ENCODE peak calls at places on chromosomes 16 and 17, in eight cellular contexts. A is endothelial cell of umbilical vein, W is fibroblast of lung, Z is HepG2, S is neural progenitor cell, F is adipocyte, N is IMR-90, C is neuronal stem cell. T is an unnamed sample.

GRCh38 chr17:55659661-55660060 is 63.0 kb downstream of the TMEM100 start:
- DNase-seq in A (no peak), W (no peak), Z (no peak), S (no peak), F (no peak), N (no peak), C (no peak), T (no peak)

GRCh38 chr16:11076259-11077018 is 132.1 kb downstream of the CLEC16A start:
- DNase-seq in A (no peak), W (no peak), Z (no peak), S (peak), F (no peak), N (peak), C (no peak), T (no peak)

GRCh38 chr16:81599034-81599744 is 154.6 kb downstream of the CMIP start:
- DNase-seq in A (no peak), W (no peak), Z (peak), S (no peak), F (no peak), N (no peak), C (no peak), T (no peak)

GRCh38 chr16:77877712-77878111 is 89.3 kb downstream of the VAT1L start:
- DNase-seq in A (peak), W (peak), Z (peak), S (no peak), F (no peak), N (peak), C (no peak), T (no peak)

GRCh38 chr17:36818134-36818825 is 119.0 kb upstream of the LHX1 start:
- DNase-seq in A (no peak), W (no peak), Z (no peak), S (peak), F (no peak), N (no peak), C (no peak), T (no peak)

GRCh38 chr17:50841277-50841948 is 6.0 kb downstream of the WFIKKN2 start:
- DNase-seq in A (no peak), W (no peak), Z (no peak), S (no peak), F (no peak), N (no peak), C (no peak), T (no peak)

GRCh38 chr17:39634384-39634871 is 2.5 kb upstream of the STARD3 start:
- DNase-seq in A (peak), W (peak), Z (no peak), S (peak), F (peak), N (peak), C (no peak), T (peak)

GRCh38 chr16:89289428-89290395 is 72.2 kb downstream of the ZNF778 start:
- DNase-seq in A (peak), W (peak), Z (peak), S (peak), F (peak), N (peak), C (peak), T (peak)

GRCh38 chr17:11319894-11320293 is 78.9 kb downstream of the SHISA6 start:
- DNase-seq in A (no peak), W (no peak), Z (no peak), S (no peak), F (no peak), N (no peak), C (no peak), T (no peak)

GRCh38 chr17:38800237-38800760 is 943 bp upstream of the PIP4K2B start:
- DNase-seq in A (no peak), W (peak), Z (no peak), S (peak), F (peak), N (no peak), C (no peak), T (no peak)

GRCh38 chr17:66691644-66692500 is 143.0 kb upstream of the CACNG5 start:
- DNase-seq in A (peak), W (peak), Z (no peak), S (no peak), F (peak), N (peak), C (no peak), T (no peak)

GRCh38 chr16:12570046-12570618 is 233.6 kb downstream of the CPPED1 start:
- DNase-seq in A (no peak), W (no peak), Z (peak), S (no peak), F (no peak), N (no peak), C (no peak), T (no peak)

GRCh38 chr16:79110953-79111352 is 489.6 kb downstream of the MAF start:
- DNase-seq in A (no peak), W (no peak), Z (no peak), S (no peak), F (no peak), N (no peak), C (no peak), T (no peak)

GRCh38 chr16:873889-874288 is 73.4 kb upstream of the GNG13 start:
- DNase-seq in A (no peak), W (no peak), Z (no peak), S (no peak), F (no peak), N (no peak), C (no peak), T (no peak)

GRCh38 chr16:12729448-12729847 is 74.2 kb downstream of the CPPED1 start:
- DNase-seq in A (peak), W (peak), Z (no peak), S (no peak), F (peak), N (peak), C (no peak), T (no peak)

GRCh38 chr17:45290269-45290765 is 26.5 kb downstream of the MAP3K14 start:
- DNase-seq in A (no peak), W (no peak), Z (no peak), S (no peak), F (no peak), N (no peak), C (no peak), T (no peak)
- H3K9ac ChIP-seq in A (no peak), W (no peak), Z (no peak), S (no peak), F (no peak), N (no peak), C (no peak), T (no peak)

DNA sequence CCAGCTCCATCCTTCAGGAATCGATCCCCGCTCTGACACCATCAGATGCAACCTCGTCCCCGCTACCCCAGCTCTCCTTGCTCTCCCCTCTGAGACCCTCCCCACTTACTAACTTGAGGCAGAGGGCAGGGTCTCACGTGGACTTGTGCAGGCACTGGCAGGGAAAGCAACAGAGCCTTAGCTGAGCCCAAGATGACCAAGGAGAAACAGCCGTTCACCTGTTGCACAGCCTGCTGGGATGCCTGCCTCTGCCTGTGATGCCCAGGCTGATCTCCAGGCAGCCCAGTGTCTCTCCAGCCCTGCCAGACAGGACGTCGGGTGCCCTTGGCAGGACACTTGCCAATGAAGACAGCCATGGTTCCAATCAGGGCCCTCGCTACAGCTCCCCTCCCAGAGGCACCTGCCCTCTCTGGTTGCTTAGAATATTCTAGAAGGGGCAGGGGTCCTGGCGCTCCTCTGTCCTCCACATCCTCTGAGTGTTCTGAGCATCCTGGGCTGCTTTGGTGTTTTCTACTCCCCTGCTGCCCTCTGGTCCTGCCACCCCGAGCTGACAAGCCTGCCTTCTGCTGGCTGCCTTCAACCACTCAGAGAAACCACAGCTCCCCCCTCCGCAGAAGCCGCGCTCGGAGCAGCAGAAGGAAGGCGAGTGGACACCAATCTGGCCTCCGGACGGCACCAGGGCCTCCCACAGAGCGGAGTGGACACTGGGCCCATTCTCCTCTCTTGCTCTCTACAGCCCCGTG is 6.7 kb downstream of the CEP295NL start:
- DNase-seq in A (no peak), W (no peak), Z (no peak), S (no peak), F (no peak), N (no peak), C (no peak), T (no peak)
- H3K9ac ChIP-seq in A (no peak), W (no peak), Z (no peak), S (no peak), F (peak), N (no peak), C (peak), T (no peak)

DNA sequence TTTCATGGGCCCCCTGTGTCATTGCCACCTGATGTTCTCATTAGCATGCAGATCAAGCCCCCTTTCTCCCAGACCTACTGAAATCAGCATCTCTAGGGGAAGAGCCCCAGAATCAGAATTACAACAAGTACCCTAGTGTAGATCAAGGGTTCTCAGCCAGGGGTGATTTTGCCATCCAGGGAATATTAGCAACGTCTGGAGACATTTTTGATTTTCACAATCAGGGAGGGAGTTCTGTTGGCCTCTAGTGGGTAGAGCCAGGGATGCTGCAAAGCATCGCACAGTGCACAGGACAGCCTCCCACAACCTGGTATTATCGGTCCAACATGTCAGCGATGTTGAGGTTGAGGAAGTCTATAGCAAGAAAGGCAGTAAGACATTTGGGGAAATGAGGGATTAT is 7.3 kb downstream of the AMZ2 start:
- DNase-seq in A (no peak), W (no peak), Z (no peak), S (no peak), F (no peak), N (no peak), C (no peak), T (no peak)
- H3K9ac ChIP-seq in A (no peak), W (no peak), Z (no peak), S (no peak), F (no peak), N (no peak), C (no peak), T (no peak)

DNA sequence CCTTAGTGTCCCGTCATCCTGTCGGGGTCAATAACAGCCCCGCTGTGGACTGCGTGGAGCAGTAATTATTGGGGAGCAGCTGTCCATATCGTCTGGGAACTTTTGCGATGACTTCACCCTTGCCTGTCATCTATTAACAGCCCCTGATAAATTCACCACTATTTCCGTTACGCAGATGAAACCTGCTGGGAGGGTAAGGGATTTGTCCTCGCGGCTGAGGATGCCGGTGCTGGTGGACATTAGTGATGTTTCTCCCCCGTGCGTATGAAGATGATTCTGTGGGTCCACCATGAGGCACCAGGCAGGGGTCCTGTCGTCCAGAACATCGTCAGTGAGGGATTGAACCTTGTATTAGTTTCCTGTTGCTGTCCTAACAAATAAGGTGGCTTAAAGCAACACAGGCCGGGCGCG is 1.0 kb downstream of the FLYWCH2 start:
- DNase-seq in A (no peak), W (no peak), Z (no peak), S (no peak), F (no peak), N (no peak), C (no peak), T (no peak)
- H3K9ac ChIP-seq in A (peak), W (peak), Z (peak), S (no peak), F (peak), N (peak), C (peak), T (peak)

DNA sequence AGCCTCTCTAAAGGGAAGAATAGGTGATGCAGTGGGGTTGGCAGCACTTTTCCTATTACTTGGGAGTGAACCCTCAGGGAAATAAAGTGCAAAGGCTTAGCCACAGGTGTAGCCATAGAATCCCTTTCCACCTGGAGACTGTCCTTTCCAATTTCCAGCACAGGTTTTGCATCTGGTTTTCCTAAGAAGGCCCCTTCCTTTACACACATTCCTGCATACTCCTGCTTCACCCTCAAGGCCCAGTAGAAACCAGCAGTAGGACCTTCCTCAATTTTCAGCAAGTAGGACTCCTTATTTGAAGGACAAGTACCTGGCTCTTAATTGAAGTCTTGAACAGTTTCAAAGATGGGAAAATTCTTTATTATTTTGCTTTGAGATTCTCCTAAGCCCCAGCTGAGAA is 171.8 kb upstream of the TBX2 start:
- DNase-seq in A (no peak), W (no peak), Z (no peak), S (no peak), F (no peak), N (no peak), C (no peak), T (no peak)
- H3K9ac ChIP-seq in A (no peak), W (no peak), Z (no peak), S (no peak), F (no peak), N (no peak), C (no peak), T (no peak)

DNA sequence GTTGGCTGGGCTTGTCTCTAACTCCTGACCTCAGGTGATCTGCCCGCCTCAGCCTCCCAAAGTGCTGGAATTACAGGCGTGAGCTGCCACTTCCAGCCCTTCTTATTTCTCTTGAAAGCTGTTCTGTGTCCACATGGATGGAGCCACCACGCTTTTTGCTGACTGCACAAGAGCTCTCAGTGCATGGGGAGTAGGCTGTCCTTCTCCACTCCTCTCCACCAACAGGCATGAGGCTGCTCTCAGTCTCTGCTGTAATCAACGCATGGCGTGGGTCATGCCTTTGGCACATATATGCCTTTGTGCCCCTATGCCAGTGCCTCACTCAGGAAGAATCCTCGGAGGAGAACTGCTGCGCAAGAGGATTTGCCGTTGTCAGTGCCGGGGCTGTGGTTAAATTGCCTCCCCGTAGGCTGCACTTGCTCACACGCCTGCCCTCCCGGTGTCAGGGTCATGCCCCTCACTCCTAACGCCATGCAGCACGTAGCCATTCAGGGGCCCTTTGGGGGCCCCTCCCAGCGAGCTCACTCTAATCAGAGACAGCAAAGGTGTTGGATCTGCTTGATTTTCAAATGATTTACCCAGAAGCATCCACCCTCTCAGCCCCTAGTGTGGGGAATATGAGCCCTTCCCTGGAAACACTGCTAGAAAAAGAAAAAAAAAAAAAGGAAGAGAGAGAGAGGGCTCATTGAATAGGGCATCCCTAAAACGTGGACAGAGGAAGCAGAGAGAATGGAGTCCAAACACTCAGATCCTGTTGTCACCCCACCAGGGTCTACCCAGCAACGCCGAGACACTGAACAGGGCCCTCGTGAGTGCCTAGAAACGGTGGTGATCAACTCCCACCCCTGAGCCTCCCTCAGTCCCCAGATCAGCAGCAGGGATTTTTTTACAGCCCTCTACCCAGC is 47.5 kb upstream of the ZCCHC14 start:
- DNase-seq in A (no peak), W (no peak), Z (no peak), S (no peak), F (no peak), N (no peak), C (no peak), T (no peak)
- H3K9ac ChIP-seq in A (no peak), W (no peak), Z (peak), S (peak), F (peak), N (no peak), C (peak), T (no peak)

GRCh38 chr17:74245145-74245817 is 28.8 kb upstream of the DNAI2 start:
- DNase-seq in A (no peak), W (no peak), Z (no peak), S (peak), F (peak), N (no peak), C (peak), T (peak)
- H3K9ac ChIP-seq in A (no peak), W (no peak), Z (no peak), S (no peak), F (no peak), N (no peak), C (peak), T (peak)